ENCODE peak calls at places on chromosomes 7 and 10, in five cellular contexts. A is ovary, L is RWPE2, P is right lobe of liver, M is hepatocyte. V is an unnamed sample. For H3K27me3, the result is how much of the 10 kb centered on the place peaks cover.

GRCh38 chr7:6127129-6127490 is 95.9 kb downstream of the ANKRD61 start:
- DNase-seq in A (no peak), L (no peak), P (no peak), M (no peak), V (no peak)

GRCh38 chr7:333399-333776 is 43.4 kb downstream of the FOXL3 start:
- DNase-seq in A (no peak), L (peak), P (no peak), M (peak), V (no peak)

GRCh38 chr10:89283988-89284475 is 17.8 kb upstream of the IFIT2 start:
- DNase-seq in A (peak), L (no peak), P (no peak), M (peak), V (peak)

GRCh38 chr7:96328016-96328415 is 6.1 kb upstream of the SLC25A13 start:
- DNase-seq in A (no peak), L (no peak), P (no peak), M (no peak), V (no peak)

GRCh38 chr7:36441344-36442022 is 51.8 kb downstream of the ANLN start:
- DNase-seq in A (no peak), L (no peak), P (no peak), M (no peak), V (no peak)

GRCh38 chr7:44195901-44196300 is 4.9 kb upstream of the YKT6 start:
- DNase-seq in A (no peak), L (peak), P (no peak), M (no peak), V (no peak)

GRCh38 chr10:48587101-48587500 is 17.8 kb downstream of the ARHGAP22 start:
- DNase-seq in A (no peak), L (no peak), P (no peak), M (no peak), V (no peak)

GRCh38 chr10:103736763-103737162 is 118.6 kb downstream of the SH3PXD2A start:
- DNase-seq in A (no peak), L (no peak), P (no peak), M (no peak), V (peak)

GRCh38 chr10:124646483-124647352 is 97.5 kb downstream of the FAM53B start:
- DNase-seq in A (peak), L (no peak), P (peak), M (peak), V (peak)

GRCh38 chr7:122298131-122298530 is 6.4 kb downstream of the FEZF1 start:
- DNase-seq in A (no peak), L (no peak), P (no peak), M (no peak), V (no peak)

GRCh38 chr7:122299624-122299934 is 5.0 kb downstream of the FEZF1 start:
- DNase-seq in A (no peak), L (no peak), P (no peak), M (no peak), V (no peak)

GRCh38 chr7:122300607-122301079 is 3.9 kb downstream of the FEZF1 start:
- DNase-seq in A (no peak), L (no peak), P (no peak), M (no peak), V (no peak)

GRCh38 chr7:122299935-122300606 is 4.5 kb downstream of the FEZF1 start:
- DNase-seq in A (no peak), L (no peak), P (no peak), M (no peak), V (no peak)

GRCh38 chr7:122298618-122299017 is 5.9 kb downstream of the FEZF1 start:
- DNase-seq in A (no peak), L (no peak), P (no peak), M (no peak), V (no peak)
- H3K27me3 ChIP-seq in A (under half), L (half or more), P (half or more), M (half or more), V (under half)

DNA sequence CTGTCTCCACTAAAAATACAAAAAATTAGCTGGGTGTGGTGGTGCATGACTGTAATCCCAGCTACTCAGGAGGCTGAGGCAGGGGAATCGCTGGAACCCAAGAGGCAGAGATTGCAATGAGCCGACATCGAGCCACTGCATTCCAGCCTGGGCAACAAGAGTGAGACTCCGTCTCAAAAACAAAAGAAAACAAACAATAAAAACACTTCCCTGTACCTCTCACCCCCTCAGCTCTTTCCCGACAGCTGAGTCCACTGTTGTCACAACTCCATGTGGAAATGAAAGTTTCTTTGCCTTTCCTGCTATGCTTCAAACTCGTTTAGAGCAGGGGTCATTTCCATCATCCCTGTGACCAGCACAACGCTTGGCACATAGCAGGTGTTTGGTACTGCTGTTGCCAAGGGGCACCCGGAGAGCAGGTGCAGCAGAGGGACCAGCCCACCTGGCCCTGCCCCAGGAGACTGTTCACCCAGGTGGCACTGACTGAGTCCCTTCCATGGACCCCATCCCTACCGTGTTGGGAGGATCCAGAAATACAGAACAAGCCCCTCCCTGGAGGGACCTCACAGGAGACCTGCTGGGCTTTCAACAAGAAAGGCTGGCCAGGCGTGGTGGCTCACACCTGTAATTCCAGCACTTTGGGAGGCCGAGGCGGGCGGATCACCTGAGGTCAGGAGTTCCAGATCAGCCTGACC is 4.9 kb downstream of the TMEM130 start:
- DNase-seq in A (no peak), L (no peak), P (no peak), M (no peak), V (no peak)
- H3K27me3 ChIP-seq in A (under half), L (under half), P (under half), M (under half), V (under half)

DNA sequence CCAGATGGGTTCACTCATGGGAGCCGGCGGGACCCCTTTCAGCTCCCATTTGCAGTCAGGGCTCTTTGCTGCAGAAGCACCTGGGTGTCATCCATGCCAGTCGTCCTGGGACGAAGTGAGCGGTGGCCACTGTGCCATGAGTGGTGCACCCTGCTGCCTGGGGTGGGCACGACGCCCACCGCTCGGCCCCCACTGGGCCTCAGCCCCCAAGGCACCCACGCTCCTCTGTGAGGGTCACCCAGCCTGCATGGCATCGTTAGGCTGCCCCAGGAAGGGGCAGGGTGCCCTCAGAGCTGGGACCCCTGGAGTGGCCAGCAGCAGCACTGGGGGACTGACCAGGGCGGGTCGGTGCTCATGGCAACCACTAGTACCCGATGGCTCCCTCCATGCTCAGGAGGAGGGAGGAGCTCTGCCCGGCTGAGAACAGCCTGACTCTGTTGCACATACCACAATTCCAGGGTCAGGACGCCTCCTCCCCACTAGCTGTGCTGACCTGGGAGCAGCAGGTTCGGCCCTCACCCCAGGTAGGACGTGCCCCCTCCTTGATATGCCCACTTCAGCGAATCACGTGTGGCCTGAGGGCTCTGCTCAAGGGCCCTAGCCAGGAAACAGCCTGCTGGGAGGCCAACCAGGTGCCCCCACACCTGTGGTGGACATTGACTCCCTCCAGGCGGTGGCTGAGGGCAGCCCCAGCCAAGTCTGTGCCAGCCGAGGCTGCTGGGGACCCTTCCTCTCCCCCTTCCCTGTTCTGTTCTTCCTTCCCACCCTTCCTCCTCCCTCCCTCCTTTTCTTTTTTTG is 28.5 kb upstream of the CFAP46 start:
- DNase-seq in A (no peak), L (no peak), P (peak), M (no peak), V (no peak)
- H3K27me3 ChIP-seq in A (under half), L (half or more), P (under half), M (under half), V (under half)

DNA sequence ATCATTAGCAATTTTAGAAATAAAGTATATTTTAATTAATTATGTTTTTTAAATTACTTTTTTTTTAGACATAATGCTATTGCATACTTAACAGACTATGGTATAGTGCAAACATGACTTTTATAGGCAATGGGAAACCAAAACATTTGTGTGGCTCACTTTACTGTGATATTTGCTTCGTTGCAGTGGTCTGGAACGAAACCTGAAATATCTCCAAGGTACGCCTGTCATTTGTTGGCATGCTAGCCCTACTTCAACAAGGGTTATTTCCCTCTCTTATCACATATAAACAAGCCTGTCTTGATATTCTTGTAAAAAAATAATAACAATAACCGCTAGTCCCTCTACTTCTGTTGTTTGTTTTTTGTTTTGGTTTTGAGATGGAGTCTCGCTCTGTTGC is 74.2 kb downstream of the TYW1B start:
- DNase-seq in A (no peak), L (no peak), P (no peak), M (no peak), V (no peak)
- H3K27me3 ChIP-seq in A (under half), L (under half), P (under half), M (under half), V (under half)

V was measured in BE2C.